ENCODE peak calls at places on chromosomes 1 and 21, in four cellular contexts. H is fibroblast of lung, T is IMR-90, I is left lung. F is an unnamed sample. For H3K27me3 and H3K4me1, the result is how much of the 10 kb centered on the place peaks cover.

GRCh38 chr1:25990702-25991395 is 7.0 kb downstream of the PAFAH2 start:
- DNase-seq in I (no peak), H (no peak), T (no peak), F (no peak)

GRCh38 chr1:54985556-54985955 is 5.1 kb downstream of the TMEM61 start:
- DNase-seq in H (no peak), I (peak), T (no peak), F (no peak)

GRCh38 chr1:43858324-43858723 is 75.3 kb upstream of the ARTN start:
- DNase-seq in T (peak), H (peak), I (peak), F (peak)

GRCh38 chr1:71557138-71557537 is 476.3 kb upstream of the ZRANB2 start:
- DNase-seq in H (peak), T (no peak), I (no peak), F (no peak)

GRCh38 chr1:27522148-27522859 is 32.3 kb upstream of the WASF2 start:
- DNase-seq in I (no peak), H (peak), T (no peak), F (no peak)

GRCh38 chr1:214574598-214575411 is 23.4 kb upstream of the PTPN14 start:
- DNase-seq in T (no peak), I (no peak), H (peak), F (no peak)

GRCh38 chr1:211292411-211292810 is 33.2 kb downstream of the RCOR3 start:
- DNase-seq in I (no peak), T (no peak), H (no peak), F (no peak)

GRCh38 chr1:171794085-171794484 is 12.6 kb downstream of the METTL13 start:
- DNase-seq in T (peak), H (peak), I (no peak), F (no peak)

GRCh38 chr1:45957684-45958083 is 154.3 kb downstream of the MAST2 start:
- DNase-seq in H (no peak), T (no peak), I (no peak), F (no peak)

GRCh38 chr1:54069792-54070548 is 16.6 kb downstream of the TCEANC2 start:
- DNase-seq in H (peak), I (no peak), T (peak), F (peak)

GRCh38 chr21:34589511-34590282 is 25.2 kb downstream of the RCAN1 start:
- DNase-seq in T (no peak), I (no peak), H (no peak), F (no peak)

GRCh38 chr1:36639461-36639860 is 156.7 kb upstream of the CSF3R start:
- DNase-seq in H (no peak), I (no peak), T (no peak), F (no peak)

GRCh38 chr1:1629430-1630190 is 2.4 kb upstream of the MMP23B start:
- DNase-seq in H (no peak), I (peak), T (no peak), F (no peak)

GRCh38 chr1:26132825-26133167 is 21.2 kb downstream of the PDIK1L start:
- DNase-seq in I (no peak), T (no peak), H (no peak), F (no peak)

DNA sequence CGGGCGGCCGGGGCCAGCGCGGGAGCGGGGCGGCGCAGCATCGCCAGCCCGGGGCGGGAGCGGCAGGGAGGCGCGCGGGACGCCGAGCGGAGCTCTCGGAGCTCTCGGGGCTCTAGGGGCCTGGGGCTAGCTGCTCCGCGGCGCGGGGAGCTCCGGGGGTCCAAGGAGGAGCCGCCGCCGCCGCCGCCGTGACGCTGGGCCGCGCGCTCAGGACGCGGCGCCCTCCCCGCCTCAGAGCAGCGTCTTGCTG is 147 bp downstream of the CLSTN1 start:
- DNase-seq in H (no peak), I (no peak), T (no peak), F (no peak)
- H3K27me3 ChIP-seq in H (under half), I (under half), T (under half), F (under half)

DNA sequence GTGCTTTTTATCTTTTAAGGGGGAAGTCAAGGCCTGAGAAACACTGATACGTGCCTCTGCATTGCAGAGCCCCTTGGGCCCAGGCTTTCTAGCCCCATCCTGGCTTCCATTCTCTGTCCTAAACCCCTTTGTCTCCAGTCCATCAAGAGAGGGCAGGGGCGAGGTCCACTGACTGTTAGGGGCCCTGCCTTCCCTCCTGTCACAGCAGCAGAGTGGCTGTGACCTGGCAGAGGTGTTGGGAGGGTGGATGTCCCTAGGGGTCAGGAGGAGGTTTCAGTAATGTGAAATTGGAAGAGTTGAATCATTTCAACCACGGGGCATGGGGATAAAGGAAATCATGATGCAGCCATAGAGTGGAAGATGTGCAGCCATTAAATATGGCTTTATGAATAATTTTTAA is 24.0 kb downstream of the SOX13 start:
- DNase-seq in I (no peak), H (no peak), T (no peak), F (no peak)
- H3K4me1 ChIP-seq in I (under half), H (under half), T (under half), F (under half)

GRCh38 chr21:42784896-42785451 is 94.4 kb downstream of the WDR4 start:
- DNase-seq in H (no peak), I (no peak), T (no peak), F (no peak)

GRCh38 chr21:42785666-42786427 is 93.5 kb downstream of the WDR4 start:
- DNase-seq in I (no peak), T (no peak), H (no peak), F (no peak)

GRCh38 chr21:42784276-42784675 is 95.1 kb downstream of the WDR4 start:
- DNase-seq in H (no peak), T (no peak), I (no peak), F (no peak)

GRCh38 chr21:42787613-42788012 is 91.7 kb downstream of the WDR4 start:
- DNase-seq in T (no peak), I (no peak), H (no peak), F (no peak)

GRCh38 chr21:42786884-42787283 is 92.5 kb downstream of the WDR4 start:
- DNase-seq in H (no peak), T (no peak), I (no peak), F (no peak)
- H3K27me3 ChIP-seq in H (under half), T (under half), I (under half), F (under half)

GRCh38 chr1:157197906-157198435 is 59.8 kb upstream of the ETV3 start:
- DNase-seq in I (no peak), T (no peak), H (no peak), F (no peak)
- H3K4me1 ChIP-seq in I (under half), T (under half), H (under half), F (under half)

GRCh38 chr1:13792429-13792828 is 92.4 kb downstream of the PRDM2 start:
- DNase-seq in T (peak), H (peak), I (no peak), F (no peak)
- H3K27me3 ChIP-seq in T (under half), H (under half), I (under half), F (under half)

GRCh38 chr1:52917591-52917990 is 3.9 kb downstream of the ECHDC2 start:
- DNase-seq in H (no peak), T (no peak), I (no peak), F (no peak)

GRCh38 chr1:52915855-52916220 is 5.7 kb downstream of the ECHDC2 start:
- DNase-seq in T (no peak), I (no peak), H (no peak), F (no peak)

GRCh38 chr1:52918201-52918600 is 3.3 kb downstream of the ECHDC2 start:
- DNase-seq in I (no peak), H (no peak), T (no peak), F (no peak)

GRCh38 chr1:52916241-52916975 is 5.1 kb downstream of the ECHDC2 start:
- DNase-seq in H (no peak), I (no peak), T (no peak), F (no peak)

GRCh38 chr1:52917156-52917555 is 4.4 kb downstream of the ECHDC2 start:
- DNase-seq in T (no peak), I (no peak), H (no peak), F (peak)
- H3K4me1 ChIP-seq in T (under half), I (under half), H (under half), F (under half)

GRCh38 chr1:11675362-11675761 is 5.6 kb downstream of the MAD2L2 start:
- DNase-seq in H (no peak), T (no peak), I (no peak), F (no peak)

GRCh38 chr1:11673089-11673769 is 7.7 kb downstream of the MAD2L2 start:
- DNase-seq in T (no peak), I (no peak), H (no peak), F (no peak)

GRCh38 chr1:11674488-11674887 is 6.5 kb downstream of the MAD2L2 start:
- DNase-seq in T (no peak), I (no peak), H (no peak), F (no peak)

GRCh38 chr1:11678442-11678841 is 2.5 kb downstream of the MAD2L2 start:
- DNase-seq in I (no peak), H (no peak), T (no peak), F (no peak)

GRCh38 chr1:11676386-11677103 is 4.4 kb downstream of the MAD2L2 start:
- DNase-seq in I (no peak), T (no peak), H (no peak), F (no peak)
- H3K27me3 ChIP-seq in I (under half), T (under half), H (under half), F (under half)

GRCh38 chr1:39048745-39049370 is 22.7 kb downstream of the NDUFS5 start:
- DNase-seq in T (no peak), H (peak), I (no peak), F (no peak)
- H3K4me1 ChIP-seq in T (under half), H (under half), I (under half), F (under half)

GRCh38 chr1:205475855-205476254 is 20.0 kb upstream of the BLACAT1 start:
- DNase-seq in I (no peak), T (no peak), H (no peak), F (no peak)
- H3K27me3 ChIP-seq in I (under half), T (under half), H (under half), F (under half)

GRCh38 chr1:35192853-35193664 is at the start of gene SFPQ:
- DNase-seq in H (peak), I (peak), T (peak), F (peak)
- H3K4me1 ChIP-seq in H (under half), I (under half), T (under half), F (under half)